ENCODE peak calls at places on chromosomes 6 and 20, in four cellular contexts. L is T-cell, B is fibroblast of pulmonary artery, F is nephron progenitor cell. N is an unnamed sample.
A peak's percentile ranks its signal among the peaks of the same experiment; 100 is the strongest.

GRCh38 chr6:99148761-99149160 is 200.7 kb downstream of the FAXC start:
- DNase-seq in L (no peak), B (no peak), F (no peak), N (no peak)

GRCh38 chr6:24710519-24711303 is 8.2 kb downstream of the C6orf62 start:
- DNase-seq in L (no peak), B (no peak), F (no peak), N (no peak)

GRCh38 chr6:35085359-35086281 is 55.5 kb downstream of the TCP11 start:
- DNase-seq in L (no peak), B (no peak), F (no peak), N (no peak)

GRCh38 chr20:58950603-58951002 is 30.5 kb upstream of the NELFCD start:
- DNase-seq in L (no peak), B (no peak), F (no peak), N (no peak)

GRCh38 chr6:113650610-113650979 is 206.6 kb upstream of the MARCKS start:
- DNase-seq in L (no peak), B (no peak), F (no peak), N (no peak)

GRCh38 chr6:160519603-160520042 is 144.5 kb downstream of the LPA start:
- DNase-seq in L (no peak), B (peak; percentile 79), F (no peak), N (no peak)

GRCh38 chr6:56430629-56431600 is 183.5 kb upstream of the COL21A1 start:
- DNase-seq in L (no peak), B (no peak), F (no peak), N (no peak)

GRCh38 chr20:38219006-38219950 is 41.3 kb downstream of the KIAA1755 start:
- DNase-seq in L (no peak), B (no peak), F (no peak), N (no peak)

GRCh38 chr20:57680131-57680716 is 29.6 kb downstream of the PMEPA1 start:
- DNase-seq in L (no peak), B (no peak), F (no peak), N (no peak)

GRCh38 chr6:144797881-144798589 is 512.9 kb downstream of the UTRN start:
- DNase-seq in L (no peak), B (peak; percentile 55), F (no peak), N (no peak)

GRCh38 chr6:151475653-151476523 is 17.9 kb upstream of the CCDC170 start:
- DNase-seq in L (peak; percentile 6), B (peak; percentile 69), F (peak; percentile 51), N (no peak)

GRCh38 chr20:38798266-38798665 is 7.2 kb upstream of the PPP1R16B start:
- DNase-seq in L (no peak), B (no peak), F (no peak), N (no peak)

GRCh38 chr20:58718121-58718563 is 25.5 kb downstream of the NPEPL1 start:
- DNase-seq in L (no peak), B (no peak), F (no peak), N (no peak)

GRCh38 chr6:25122001-25122400 is 157.2 kb upstream of the CARMIL1 start:
- DNase-seq in L (no peak), B (peak; percentile 67), F (no peak), N (no peak)